ENCODE peak calls at places on chromosome 20, in eight cellular contexts. T, Q, X, B, R, C, H and W are unnamed samples.

GRCh38 chr20:63662813-63663189 is 4.7 kb downstream of the RTEL1 start:
- DNase-seq in T (no peak), Q (no peak), X (no peak), B (no peak), R (no peak), C (no peak), H (no peak), W (no peak)

GRCh38 chr20:4794846-4795245 is 73.1 kb downstream of the PRND start:
- DNase-seq in T (no peak), Q (no peak), X (no peak), B (no peak), R (no peak), C (no peak), H (peak), W (no peak)

GRCh38 chr20:25054133-25054820 is 3.7 kb downstream of the ACSS1 start:
- DNase-seq in T (no peak), Q (peak), X (no peak), B (no peak), R (no peak), C (peak), H (no peak), W (no peak)

GRCh38 chr20:33655164-33655563 is 7.0 kb upstream of the C20orf144 start:
- DNase-seq in T (no peak), Q (no peak), X (no peak), B (no peak), R (no peak), C (no peak), H (no peak), W (no peak)

GRCh38 chr20:57573176-57573575 is 12.3 kb downstream of the PCK1 start:
- DNase-seq in T (no peak), Q (no peak), X (no peak), B (no peak), R (no peak), C (no peak), H (no peak), W (no peak)

GRCh38 chr20:5731753-5732366 is 18.3 kb upstream of the SHLD1 start:
- DNase-seq in T (no peak), Q (no peak), X (no peak), B (no peak), R (no peak), C (no peak), H (peak), W (no peak)

GRCh38 chr20:31341470-31341869 is 26.9 kb upstream of the DEFB118 start:
- DNase-seq in T (no peak), Q (no peak), X (no peak), B (no peak), R (no peak), C (no peak), H (no peak), W (no peak)

GRCh38 chr20:38201356-38201755 is 36.3 kb upstream of the TGM2 start:
- DNase-seq in T (no peak), Q (no peak), X (peak), B (no peak), R (no peak), C (no peak), H (peak), W (peak)

GRCh38 chr20:3935295-3935955 is 46.2 kb downstream of the PANK2 start:
- DNase-seq in T (no peak), Q (no peak), X (peak), B (no peak), R (no peak), C (no peak), H (peak), W (no peak)

GRCh38 chr20:17759449-17759848 is 59.7 kb downstream of the BANF2 start:
- DNase-seq in T (no peak), Q (no peak), X (peak), B (no peak), R (no peak), C (no peak), H (no peak), W (no peak)

GRCh38 chr20:22673467-22673866 is 89.1 kb upstream of the FOXA2 start:
- DNase-seq in T (no peak), Q (peak), X (no peak), B (no peak), R (no peak), C (no peak), H (no peak), W (no peak)

GRCh38 chr20:18533491-18533890 is 25.8 kb downstream of the SEC23B start:
- DNase-seq in T (no peak), Q (no peak), X (no peak), B (no peak), R (no peak), C (no peak), H (no peak), W (no peak)

GRCh38 chr20:3796477-3797225 is 541 bp downstream of the CDC25B start:
- DNase-seq in T (no peak), Q (no peak), X (no peak), B (no peak), R (no peak), C (no peak), H (no peak), W (no peak)

GRCh38 chr20:53925651-53926401 is 144.6 kb downstream of the BCAS1 start:
- DNase-seq in T (no peak), Q (no peak), X (no peak), B (no peak), R (no peak), C (peak), H (no peak), W (no peak)

GRCh38 chr20:58447733-58448391 is 58.8 kb downstream of the VAPB start:
- DNase-seq in T (peak), Q (peak), X (peak), B (peak), R (peak), C (peak), H (peak), W (peak)

GRCh38 chr20:57093766-57094165 is 172.7 kb downstream of the BMP7 start:
- DNase-seq in T (no peak), Q (no peak), X (no peak), B (no peak), R (no peak), C (no peak), H (no peak), W (no peak)

GRCh38 chr20:51022803-51023616 is at the start of gene KCNG1:
- DNase-seq in T (peak), Q (peak), X (peak), B (peak), R (peak), C (no peak), H (peak), W (no peak)

GRCh38 chr20:43243672-43244269 is 54.1 kb upstream of the PTPRT start:
- DNase-seq in T (no peak), Q (no peak), X (no peak), B (no peak), R (no peak), C (peak), H (no peak), W (no peak)

GRCh38 chr20:57185188-57185743 is 81.2 kb downstream of the BMP7 start:
- DNase-seq in T (no peak), Q (no peak), X (no peak), B (no peak), R (no peak), C (no peak), H (no peak), W (no peak)

GRCh38 chr20:1718604-1719384 is 61.2 kb upstream of the SIRPG start:
- DNase-seq in T (no peak), Q (no peak), X (no peak), B (no peak), R (no peak), C (no peak), H (peak), W (peak)

GRCh38 chr20:48823960-48824497 is 3.8 kb downstream of the PREX1 start:
- DNase-seq in T (peak), Q (no peak), X (no peak), B (no peak), R (no peak), C (no peak), H (peak), W (no peak)

GRCh38 chr20:5065489-5066383 is 54.0 kb downstream of the PCNA start:
- DNase-seq in T (no peak), Q (peak), X (peak), B (no peak), R (no peak), C (no peak), H (peak), W (peak)

GRCh38 chr20:31517373-31517772 is 3.1 kb downstream of the HM13 start:
- DNase-seq in T (no peak), Q (peak), X (peak), B (no peak), R (peak), C (peak), H (peak), W (peak)

GRCh38 chr20:46552460-46553420 is 2.3 kb upstream of the OCSTAMP start:
- DNase-seq in T (peak), Q (no peak), X (no peak), B (no peak), R (no peak), C (no peak), H (no peak), W (no peak)

GRCh38 chr20:3068986-3069900 is 2.2 kb upstream of the OXT start:
- DNase-seq in T (no peak), Q (peak), X (no peak), B (no peak), R (no peak), C (peak), H (peak), W (no peak)

GRCh38 chr20:18103497-18103896 is 34.2 kb upstream of the KAT14 start:
- DNase-seq in T (no peak), Q (peak), X (no peak), B (no peak), R (no peak), C (no peak), H (no peak), W (no peak)

GRCh38 chr20:40506567-40506966 is 182.5 kb downstream of the MAFB start:
- DNase-seq in T (no peak), Q (peak), X (peak), B (no peak), R (no peak), C (no peak), H (peak), W (peak)

GRCh38 chr20:61502433-61502832 is 250.4 kb downstream of the CDH4 start:
- DNase-seq in T (no peak), Q (no peak), X (peak), B (no peak), R (no peak), C (no peak), H (no peak), W (no peak)

GRCh38 chr20:46144626-46145025 is 26.5 kb downstream of the CD40 start:
- DNase-seq in T (no peak), Q (no peak), X (no peak), B (no peak), R (no peak), C (no peak), H (no peak), W (no peak)

GRCh38 chr20:4064118-4064962 is 49.0 kb upstream of the RNF24 start:
- DNase-seq in T (no peak), Q (peak), X (peak), B (no peak), R (no peak), C (no peak), H (peak), W (peak)

GRCh38 chr20:50110141-50111047 is 2.6 kb downstream of the UBE2V1 start:
- DNase-seq in T (peak), Q (peak), X (peak), B (no peak), R (no peak), C (peak), H (no peak), W (no peak)

GRCh38 chr20:44231713-44232468 is 15.2 kb upstream of the GDAP1L1 start:
- DNase-seq in T (no peak), Q (no peak), X (no peak), B (no peak), R (no peak), C (no peak), H (no peak), W (no peak)

GRCh38 chr20:3993109-3993508 is 22.2 kb downstream of the RNF24 start:
- DNase-seq in T (no peak), Q (no peak), X (no peak), B (no peak), R (no peak), C (no peak), H (no peak), W (no peak)